ENCODE peak calls at places on chromosomes 4 and X, in five cellular contexts. Z, C, O, S and L are unnamed samples.

GRCh38 chr4:182680196-182680771 is 236.9 kb downstream of the DCTD start:
- DNase-seq in O (no peak), Z (no peak), S (no peak), C (no peak), L (no peak)

GRCh38 chr4:94762326-94762725 is 4.6 kb downstream of the BMPR1B start:
- DNase-seq in C (peak; percentile 84), S (no peak), Z (no peak), O (no peak), L (no peak)

GRCh38 chr4:114690571-114690970 is 92.0 kb downstream of the UGT8 start:
- DNase-seq in C (no peak), Z (no peak), O (no peak), S (no peak), L (no peak)

GRCh38 chr4:48234575-48234974 is 35.1 kb downstream of the TEC start:
- DNase-seq in Z (no peak), O (no peak), S (no peak), C (no peak), L (no peak)

GRCh38 chrX:14056201-14056600 is 26.5 kb upstream of the GEMIN8 start:
- DNase-seq in S (no peak), Z (no peak), C (no peak), O (no peak), L (peak; percentile 2)

GRCh38 chr4:112973897-112974296 is 75.6 kb upstream of the ANK2 start:
- DNase-seq in S (no peak), Z (peak; percentile 39), C (no peak), O (no peak), L (no peak)

GRCh38 chrX:78650906-78651437 is 8.2 kb downstream of the RTL3 start:
- DNase-seq in C (no peak), Z (no peak), S (peak; percentile 72), O (no peak), L (peak; percentile 73)

GRCh38 chrX:153030801-153031200 is 25.5 kb upstream of the PNMA3 start:
- DNase-seq in C (no peak), S (no peak), O (no peak), Z (no peak), L (no peak)

GRCh38 chrX:17415242-17415815 is 40.3 kb downstream of the NHS start:
- DNase-seq in O (no peak), Z (no peak), S (no peak), C (no peak), L (no peak)

GRCh38 chr4:181569553-181569952 is 673.6 kb upstream of the TENM3 start:
- DNase-seq in S (no peak), C (peak; percentile 9), O (no peak), Z (peak; percentile 60), L (peak; percentile 65)

GRCh38 chr4:82515705-82516104 is 46.1 kb downstream of the TMEM150C start:
- DNase-seq in C (no peak), O (no peak), S (no peak), Z (no peak), L (peak; percentile 63)

GRCh38 chr4:86380176-86380724 is 20.4 kb upstream of the MAPK10 start:
- DNase-seq in Z (no peak), C (no peak), S (no peak), O (no peak), L (no peak)

GRCh38 chr4:11472535-11472934 is 43.8 kb upstream of the HS3ST1 start:
- DNase-seq in S (no peak), O (no peak), C (no peak), Z (no peak), L (no peak)

GRCh38 chr4:124883642-124884041 is 171.1 kb upstream of the ANKRD50 start:
- DNase-seq in O (no peak), S (no peak), Z (no peak), C (no peak), L (peak; percentile 84)

GRCh38 chr4:127138586-127138985 is 494.2 kb upstream of the INTU start:
- DNase-seq in S (no peak), O (no peak), Z (no peak), C (no peak), L (no peak)

GRCh38 chr4:170038232-170038631 is 12.0 kb upstream of the MFAP3L start:
- DNase-seq in S (no peak), Z (no peak), C (no peak), O (no peak), L (no peak)

GRCh38 chr4:182475539-182475938 is 232.3 kb downstream of the TENM3 start:
- DNase-seq in O (no peak), S (no peak), Z (no peak), C (no peak), L (no peak)

GRCh38 chr4:76147454-76148141 is 599 bp downstream of the NUP54 start:
- DNase-seq in O (peak; percentile 85), C (peak; percentile 80), S (peak; percentile 15), Z (peak; percentile 84), L (peak; percentile 75)

GRCh38 chr4:65227628-65228027 is 442.7 kb downstream of the EPHA5 start:
- DNase-seq in C (no peak), O (no peak), S (no peak), Z (no peak), L (no peak)

GRCh38 chr4:336099-336892 is 1.3 kb upstream of the ZNF141 start:
- DNase-seq in O (no peak), C (no peak), S (no peak), Z (peak; percentile 78), L (no peak)

GRCh38 chr4:129146639-129147038 is 50.7 kb downstream of the C4orf33 start:
- DNase-seq in S (no peak), Z (peak; percentile 9), C (no peak), O (no peak), L (no peak)

GRCh38 chr4:82739292-82740190 is 59.1 kb downstream of the SCD5 start:
- DNase-seq in S (peak; percentile 12), Z (peak; percentile 77), O (peak; percentile 87), C (peak; percentile 73), L (peak; percentile 40)

GRCh38 chrX:118100091-118100490 is 16.5 kb downstream of the KLHL13 start:
- DNase-seq in C (no peak), Z (no peak), O (no peak), S (no peak), L (no peak)

GRCh38 chr4:108854781-108855180 is 91.9 kb upstream of the ETNPPL start:
- DNase-seq in O (no peak), C (no peak), S (no peak), Z (no peak), L (no peak)

GRCh38 chr4:169945636-169946035 is 80.6 kb downstream of the MFAP3L start:
- DNase-seq in C (no peak), Z (no peak), O (no peak), S (no peak), L (no peak)

GRCh38 chr4:15198070-15198727 is 195.9 kb downstream of the CPEB2 start:
- DNase-seq in Z (no peak), O (no peak), S (no peak), C (no peak), L (peak; percentile 5)

GRCh38 chrX:78455901-78456300 is 128.5 kb upstream of the CYSLTR1 start:
- DNase-seq in Z (no peak), S (no peak), C (peak; percentile 4), O (no peak), L (no peak)

GRCh38 chrX:9829308-9830267 is 43.4 kb downstream of the SHROOM2 start:
- DNase-seq in C (peak; percentile 27), S (peak; percentile 47), O (no peak), Z (no peak), L (peak; percentile 82)

GRCh38 chrX:40169193-40170086 is 71.7 kb upstream of the BCOR start:
- DNase-seq in O (peak; percentile 62), S (no peak), C (peak; percentile 81), Z (peak; percentile 83), L (peak; percentile 75)

GRCh38 chr4:138736362-138736761 is 279.2 kb upstream of the NOCT start:
- DNase-seq in Z (no peak), O (no peak), S (no peak), C (no peak), L (peak; percentile 64)

GRCh38 chrX:87728459-87728858 is 210.9 kb downstream of the KLHL4 start:
- DNase-seq in Z (no peak), O (peak; percentile 2), S (no peak), C (no peak), L (no peak)

GRCh38 chrX:905828-906566 is 275.4 kb downstream of the SHOX start:
- DNase-seq in Z (no peak), S (no peak), O (no peak), C (no peak), L (no peak)

GRCh38 chrX:39759526-39760224 is 338.1 kb downstream of the BCOR start:
- DNase-seq in S (no peak), O (no peak), C (peak; percentile 80), Z (peak; percentile 39), L (peak; percentile 78)

GRCh38 chrX:16946971-16947562 is 609 bp downstream of the REPS2 start:
- DNase-seq in C (no peak), O (peak; percentile 10), Z (no peak), S (no peak), L (no peak)

GRCh38 chrX:130224810-130225209 is 43.9 kb downstream of the ZNF280C start:
- DNase-seq in S (no peak), C (no peak), Z (no peak), O (no peak), L (no peak)

DNA sequence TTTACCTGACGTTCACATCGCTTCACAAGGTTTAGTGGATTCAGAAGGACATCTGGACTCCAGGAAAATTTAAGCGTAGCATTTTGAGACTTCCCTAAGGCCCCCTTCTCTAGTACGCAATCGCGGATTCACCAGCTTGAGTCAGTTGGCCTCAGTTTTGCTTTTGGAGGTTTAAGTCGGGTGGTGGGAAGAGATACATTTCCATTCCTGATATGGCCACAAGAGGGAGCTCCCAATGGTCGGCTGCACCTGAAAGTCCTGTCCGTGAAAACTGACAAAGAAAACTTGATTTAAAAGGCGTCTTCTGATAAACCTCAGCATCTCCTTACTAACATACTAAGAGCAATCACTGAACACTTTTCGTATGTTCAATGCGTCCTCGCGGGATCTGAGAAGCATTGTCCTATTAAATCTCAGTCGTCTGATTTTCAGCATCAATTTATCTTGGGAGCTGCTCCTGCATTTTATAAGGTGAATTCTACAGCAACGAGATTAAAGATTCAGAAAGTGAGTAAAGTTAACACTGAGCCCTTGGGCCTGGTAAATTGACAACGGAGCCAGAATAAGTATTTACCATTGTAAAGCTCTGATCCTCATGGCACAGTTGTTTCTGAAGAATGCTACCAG is 50.6 kb downstream of the LGI2 start:
- DNase-seq in O (peak; percentile 69), Z (peak; percentile 53), C (peak; percentile 51), S (peak; percentile 19), L (peak; percentile 62)
- H3K27ac ChIP-seq in O (no peak overlapping the region), Z (no peak overlapping the region), C (no peak overlapping the region), S (no peak overlapping the region), L (no peak overlapping the region)

GRCh38 chrX:133781174-133781573 is 204.2 kb downstream of the GPC3 start:
- DNase-seq in C (no peak), O (no peak), S (no peak), Z (no peak), L (no peak)

GRCh38 chrX:133776072-133776471 is 209.3 kb downstream of the GPC3 start:
- DNase-seq in Z (peak; percentile 31), O (peak; percentile 40), S (no peak), C (peak; percentile 1), L (no peak)
- TF ChIP-seq RCOR1 in Z (no peak), O (no peak), S (no peak), C (no peak), L (no peak)

GRCh38 chr4:154683956-154684681 is 59.7 kb upstream of the LRAT start:
- DNase-seq in S (no peak), O (no peak), C (no peak), Z (no peak), L (no peak)
- TF ChIP-seq SMC3 in S (no peak), O (no peak), C (no peak), Z (no peak), L (no peak)

GRCh38 chrX:19046343-19047215 is 62.7 kb upstream of the PHKA2 start:
- DNase-seq in C (peak; percentile 90), S (no peak), Z (no peak), O (no peak), L (peak; percentile 71)
- H3K27ac ChIP-seq in C (peak overlapping the region; percentile 96), S (no peak overlapping the region), Z (no peak overlapping the region), O (no peak overlapping the region), L (no peak overlapping the region)